ENCODE peak calls at places on chromosomes 16 and 17, in nine cellular contexts. G, U, D, W, I, S, A, X and M are unnamed samples.

GRCh38 chr16:67647111-67647651 is 2.2 kb downstream of the CARMIL2 start:
- DNase-seq in A (no peak), U (no peak), G (no peak), S (no peak), W (no peak), D (no peak), I (no peak), X (no peak), M (no peak)

GRCh38 chr17:15319461-15319860 is 21.9 kb downstream of the TEKT3 start:
- DNase-seq in X (no peak), G (no peak), S (no peak), U (no peak), I (no peak), W (no peak), D (no peak), A (no peak), M (peak)

GRCh38 chr16:28549301-28549899 is 4.3 kb upstream of the SGF29 start:
- DNase-seq in D (peak), S (no peak), A (peak), I (no peak), W (no peak), U (no peak), X (peak), G (no peak), M (no peak)

GRCh38 chr16:88907768-88908167 is 41.3 kb upstream of the PABPN1L start:
- DNase-seq in I (no peak), W (no peak), A (peak), U (no peak), G (no peak), X (no peak), S (no peak), D (no peak), M (no peak)

GRCh38 chr16:70715113-70715711 is 29.4 kb upstream of the MTSS2 start:
- DNase-seq in S (peak), W (peak), I (no peak), U (no peak), G (no peak), X (no peak), A (peak), D (peak), M (peak)

GRCh38 chr17:60601443-60602384 is 1.7 kb downstream of the PPM1D start:
- DNase-seq in X (peak), A (peak), W (no peak), G (peak), U (no peak), I (peak), S (peak), D (peak), M (peak)

GRCh38 chr17:72397687-72398086 is 276.9 kb downstream of the SOX9 start:
- DNase-seq in I (no peak), G (no peak), W (no peak), S (no peak), D (peak), U (no peak), X (no peak), A (no peak), M (no peak)

GRCh38 chr17:71337903-71338302 is 782.9 kb upstream of the SOX9 start:
- DNase-seq in G (no peak), A (no peak), I (peak), U (no peak), D (peak), S (no peak), W (no peak), X (no peak), M (no peak)

GRCh38 chr16:85037721-85038120 is 10.1 kb downstream of the KIAA0513 start:
- DNase-seq in W (no peak), A (no peak), D (no peak), S (no peak), I (no peak), G (no peak), U (no peak), X (no peak), M (no peak)

GRCh38 chr16:66984902-66985311 is 3.5 kb upstream of the CES4A start:
- DNase-seq in I (no peak), U (no peak), G (peak), S (no peak), D (no peak), A (no peak), X (no peak), W (no peak), M (no peak)

GRCh38 chr17:40480501-40481003 is 20.9 kb downstream of the TNS4 start:
- DNase-seq in A (no peak), G (peak), I (peak), X (peak), U (no peak), W (no peak), D (peak), S (no peak), M (no peak)

GRCh38 chr16:1903220-1903574 is 15.0 kb downstream of the HS3ST6 start:
- DNase-seq in X (no peak), D (no peak), A (no peak), U (no peak), W (no peak), I (no peak), S (no peak), G (no peak), M (no peak)

GRCh38 chr17:27009087-27009486 is 284.8 kb upstream of the WSB1 start:
- DNase-seq in W (no peak), X (no peak), S (no peak), A (no peak), G (no peak), D (no peak), U (no peak), I (no peak), M (no peak)

GRCh38 chr17:63635787-63636186 is 13.6 kb downstream of the MAP3K3 start:
- DNase-seq in W (no peak), D (no peak), X (no peak), G (no peak), I (no peak), A (no peak), S (no peak), U (no peak), M (no peak)

GRCh38 chr16:17273142-17273561 is 197.6 kb downstream of the XYLT1 start:
- DNase-seq in U (no peak), S (no peak), X (no peak), G (no peak), D (peak), W (no peak), A (peak), I (no peak), M (no peak)

GRCh38 chr17:41785091-41785875 is 1.2 kb downstream of the JUP start:
- DNase-seq in W (no peak), X (peak), U (no peak), S (peak), D (peak), G (no peak), I (peak), A (peak), M (peak)

GRCh38 chr17:82592751-82593589 is 55.3 kb downstream of the WDR45B start:
- DNase-seq in A (peak), I (peak), W (peak), X (peak), U (peak), D (peak), G (peak), S (peak), M (no peak)

GRCh38 chr17:73343168-73343634 is 31.4 kb upstream of the CDC42EP4 start:
- DNase-seq in I (peak), S (peak), W (peak), U (peak), D (peak), G (no peak), A (peak), X (no peak), M (peak)

GRCh38 chr16:49828545-49829267 is 27.2 kb downstream of the ZNF423 start:
- DNase-seq in S (no peak), X (no peak), W (no peak), A (no peak), I (no peak), D (peak), U (no peak), G (no peak), M (no peak)

GRCh38 chr16:9286930-9287329 is 195.5 kb downstream of the HAPSTR1 start:
- DNase-seq in D (no peak), X (no peak), A (no peak), S (no peak), W (no peak), I (peak), U (no peak), G (no peak), M (no peak)

GRCh38 chr16:77213542-77214108 is 14.4 kb downstream of the SYCE1L start:
- DNase-seq in A (peak), U (no peak), S (no peak), W (no peak), I (no peak), G (no peak), D (peak), X (no peak), M (no peak)

GRCh38 chr17:59764292-59764741 is 56.9 kb downstream of the VMP1 start:
- DNase-seq in S (no peak), A (no peak), W (no peak), X (no peak), G (peak), D (no peak), U (no peak), I (no peak), M (no peak)

GRCh38 chr17:17547210-17547764 is 44.2 kb downstream of the PEMT start:
- DNase-seq in G (no peak), A (no peak), S (no peak), W (no peak), X (no peak), I (no peak), U (no peak), D (no peak), M (no peak)

GRCh38 chr16:67311607-67312449 is 14.7 kb downstream of the KCTD19 start:
- DNase-seq in W (no peak), S (no peak), A (peak), U (no peak), X (no peak), I (peak), G (peak), D (peak), M (no peak)

GRCh38 chr16:2150418-2151187 is 2.2 kb downstream of the RAB26 start:
- DNase-seq in D (peak), U (no peak), W (no peak), S (no peak), A (no peak), I (peak), G (no peak), X (peak), M (peak)

GRCh38 chr17:3724373-3725077 is 822 bp downstream of the HASPIN start:
- DNase-seq in X (no peak), A (no peak), S (no peak), I (no peak), G (no peak), U (no peak), W (no peak), D (no peak), M (no peak)

GRCh38 chr16:12420661-12421209 is 383.0 kb downstream of the CPPED1 start:
- DNase-seq in U (no peak), W (no peak), A (no peak), S (no peak), G (no peak), X (no peak), I (no peak), D (no peak), M (peak)

GRCh38 chr17:10616502-10617119 is 40.5 kb downstream of the MYH3 start:
- DNase-seq in W (peak), X (peak), I (peak), G (peak), U (no peak), S (peak), A (peak), D (peak), M (peak)

GRCh38 chr16:58655215-58655596 is 25.6 kb upstream of the CNOT1 start:
- DNase-seq in X (no peak), D (no peak), S (no peak), A (no peak), G (no peak), I (peak), W (no peak), U (no peak), M (no peak)